ENCODE peak calls at places on chromosome 1, in four cellular contexts. A is T-cell; M is activated T-helper 1 cell treated with anti-CD3 and anti-CD28 coated beads, Interleukin-2, amount 50 U/mL, for 16 hours; T is NCI-H2029 treated with DMSO at 0.1 percent for 48 hours. F is an unnamed sample.

GRCh38 chr1:81801032-81801833 is 499 bp downstream of the ADGRL2 start:
- DNase-seq in A (no peak), M (no peak), T (peak), F (no peak)

GRCh38 chr1:44049839-44050238 is 18.6 kb upstream of the SLC6A9 start:
- DNase-seq in A (no peak), M (no peak), T (no peak), F (no peak)

GRCh38 chr1:247415423-247416361 is at the start of gene NLRP3:
- DNase-seq in A (peak), M (no peak), T (no peak), F (no peak)

GRCh38 chr1:95034506-95034905 is 38.2 kb downstream of the ALG14 start:
- DNase-seq in A (no peak), M (no peak), T (no peak), F (no peak)

GRCh38 chr1:239212841-239213240 is 173.5 kb upstream of the CHRM3 start:
- DNase-seq in A (no peak), M (no peak), T (no peak), F (no peak)

GRCh38 chr1:224520808-224521207 is 86.2 kb upstream of the WDR26 start:
- DNase-seq in A (no peak), M (no peak), T (no peak), F (no peak)

GRCh38 chr1:27233677-27234053 is 767 bp upstream of the WDTC1 start:
- DNase-seq in A (no peak), M (peak), T (no peak), F (no peak)

GRCh38 chr1:220994671-220995070 is 115.4 kb downstream of the HLX start:
- DNase-seq in A (no peak), M (no peak), T (no peak), F (no peak)

GRCh38 chr1:35442737-35443136 is 114.5 kb downstream of the KIAA0319L start:
- DNase-seq in A (no peak), M (no peak), T (no peak), F (no peak)

GRCh38 chr1:19661721-19662228 is 2.9 kb upstream of the HTR6 start:
- DNase-seq in A (no peak), M (no peak), T (no peak), F (peak)

GRCh38 chr1:207857447-207857846 is 53.5 kb downstream of the CD34 start:
- DNase-seq in A (no peak), M (no peak), T (no peak), F (no peak)

GRCh38 chr1:54810144-54810942 is 9.2 kb upstream of the TTC22 start:
- DNase-seq in A (peak), M (peak), T (peak), F (peak)

GRCh38 chr1:204706838-204707509 is 21.4 kb upstream of the LRRN2 start:
- DNase-seq in A (no peak), M (no peak), T (no peak), F (no peak)

GRCh38 chr1:35544976-35545375 is 12.2 kb downstream of the KIAA0319L start:
- DNase-seq in A (peak), M (no peak), T (peak), F (peak)

GRCh38 chr1:7281821-7282220 is 489.3 kb upstream of the VAMP3 start:
- DNase-seq in A (no peak), M (no peak), T (no peak), F (no peak)